ENCODE peak calls at places on chromosome 6, in five cellular contexts. I is breast epithelium, U is mesothelial cell of epicardium, Z is activated T-helper 1 cell treated with Interleukin-2 at 50 U/mL for 16 hours, J is progenitor cell of endocrine pancreas. F is an unnamed sample.

GRCh38 chr6:161257778-161258457 is 15.9 kb downstream of the AGPAT4 start:
- DNase-seq in I (no peak), U (no peak), Z (no peak), J (no peak), F (no peak)

GRCh38 chr6:169702640-169703246 is 817 bp downstream of the C6orf120 start:
- DNase-seq in I (no peak), U (no peak), Z (peak), J (peak), F (peak)

GRCh38 chr6:140071601-140072062 is 697.2 kb upstream of the CITED2 start:
- DNase-seq in I (no peak), U (no peak), Z (no peak), J (no peak), F (no peak)

GRCh38 chr6:131015630-131016263 is 47.3 kb downstream of the EPB41L2 start:
- DNase-seq in I (no peak), U (no peak), Z (no peak), J (no peak), F (no peak)

GRCh38 chr6:112906737-112907136 is 559.6 kb downstream of the RFPL4B start:
- DNase-seq in I (no peak), U (no peak), Z (no peak), J (no peak), F (no peak)

GRCh38 chr6:155883741-155884140 is 428.1 kb upstream of the NOX3 start:
- DNase-seq in I (no peak), U (no peak), Z (no peak), J (no peak), F (no peak)

GRCh38 chr6:97198181-97198580 is 84.8 kb downstream of the MMS22L start:
- DNase-seq in I (no peak), U (no peak), Z (no peak), J (no peak), F (no peak)

GRCh38 chr6:48111143-48111506 is at the start of gene PTCHD4:
- DNase-seq in I (no peak), U (no peak), Z (no peak), J (no peak), F (no peak)

GRCh38 chr6:120405947-120406346 is 928.3 kb downstream of the TBC1D32 start:
- DNase-seq in I (no peak), U (no peak), Z (no peak), J (no peak), F (no peak)